ENCODE peak calls at places on chromosome 15, in seven cellular contexts. Q is NCI-H774; T is HAP-1; F is kidney glomerular epithelial cell; B is stimulated activated CD4-positive, alpha-beta T cell treated with anti-CD3 and anti-CD28 coated beads, Interleukin-4, amount 100 ng/mL, for 4 hours; S is MCF 10A; G is SW480. A is an unnamed sample.

GRCh38 chr15:69957175-69957574 is 140.5 kb downstream of the TLE3 start:
- DNase-seq in Q (no peak), T (no peak), F (no peak), B (no peak), S (no peak), G (peak), A (no peak)

GRCh38 chr15:49458145-49458544 is 35.1 kb downstream of the FGF7 start:
- DNase-seq in Q (no peak), T (no peak), F (no peak), B (no peak), S (no peak), G (no peak), A (no peak)

GRCh38 chr15:80183886-80184285 is 31.1 kb downstream of the FAH start:
- DNase-seq in Q (no peak), T (no peak), F (no peak), B (no peak), S (peak), G (no peak), A (peak)

GRCh38 chr15:76060098-76060989 is 559 bp downstream of the TMEM266 start:
- DNase-seq in Q (no peak), T (no peak), F (no peak), B (no peak), S (no peak), G (peak), A (no peak)

GRCh38 chr15:74432968-74433591 is 678 bp downstream of the SEMA7A start:
- DNase-seq in Q (no peak), T (no peak), F (no peak), B (no peak), S (no peak), G (no peak), A (no peak)

GRCh38 chr15:70650567-70650966 is 112.8 kb downstream of the UACA start:
- DNase-seq in Q (no peak), T (no peak), F (no peak), B (no peak), S (no peak), G (no peak), A (no peak)

GRCh38 chr15:77020348-77021087 is 25.6 kb downstream of the PSTPIP1 start:
- DNase-seq in Q (no peak), T (no peak), F (no peak), B (no peak), S (no peak), G (no peak), A (no peak)

GRCh38 chr15:88476635-88477038 is 9.1 kb downstream of the MRPS11 start:
- DNase-seq in Q (peak), T (peak), F (peak), B (no peak), S (peak), G (peak), A (peak)

GRCh38 chr15:64775551-64776401 is at the start of gene RBPMS2:
- DNase-seq in Q (no peak), T (peak), F (no peak), B (no peak), S (peak), G (no peak), A (no peak)

GRCh38 chr15:80455668-80456442 is 51.7 kb downstream of the ARNT2 start:
- DNase-seq in Q (peak), T (peak), F (peak), B (peak), S (peak), G (peak), A (peak)

GRCh38 chr15:51874751-51875644 is 45.5 kb downstream of the TMOD3 start:
- DNase-seq in Q (no peak), T (no peak), F (peak), B (no peak), S (peak), G (peak), A (peak)

GRCh38 chr15:50307799-50308198 is 42.3 kb upstream of the HDC start:
- DNase-seq in Q (no peak), T (no peak), F (no peak), B (no peak), S (no peak), G (no peak), A (no peak)

GRCh38 chr15:94722025-94722636 is 490.8 kb downstream of the MCTP2 start:
- DNase-seq in Q (no peak), T (no peak), F (no peak), B (no peak), S (no peak), G (no peak), A (no peak)

GRCh38 chr15:47374222-47374621 is 343.1 kb upstream of the SEMA6D start:
- DNase-seq in Q (no peak), T (no peak), F (no peak), B (no peak), S (peak), G (no peak), A (no peak)

GRCh38 chr15:80418892-80419537 is 14.8 kb downstream of the ARNT2 start:
- DNase-seq in Q (no peak), T (peak), F (peak), B (no peak), S (peak), G (peak), A (peak)

GRCh38 chr15:98853593-98854420 is 153.8 kb downstream of the PGPEP1L start:
- DNase-seq in Q (no peak), T (no peak), F (no peak), B (no peak), S (peak), G (peak), A (no peak)

GRCh38 chr15:84795186-84795585 is 22.0 kb upstream of the ALPK3 start:
- DNase-seq in Q (no peak), T (no peak), F (no peak), B (no peak), S (no peak), G (no peak), A (no peak)

GRCh38 chr15:99424131-99424571 is 141.6 kb upstream of the MEF2A start:
- DNase-seq in Q (no peak), T (no peak), F (no peak), B (no peak), S (no peak), G (no peak), A (no peak)

GRCh38 chr15:64634020-64634419 is 141.4 kb downstream of the RBPMS2 start:
- DNase-seq in Q (no peak), T (no peak), F (peak), B (no peak), S (no peak), G (peak), A (no peak)

GRCh38 chr15:40263036-40263754 is 19.7 kb downstream of the ANKRD63 start:
- DNase-seq in Q (no peak), T (no peak), F (no peak), B (no peak), S (no peak), G (no peak), A (no peak)

GRCh38 chr15:32030795-32031194 is 480 bp downstream of the CHRNA7 start:
- DNase-seq in Q (no peak), T (peak), F (no peak), B (no peak), S (no peak), G (peak), A (peak)

GRCh38 chr15:77565516-77565915 is 67.2 kb downstream of the LINGO1 start:
- DNase-seq in Q (no peak), T (no peak), F (no peak), B (no peak), S (no peak), G (no peak), A (no peak)

GRCh38 chr15:63573533-63573932 is 23.7 kb upstream of the FBXL22 start:
- DNase-seq in Q (no peak), T (no peak), F (no peak), B (no peak), S (no peak), G (no peak), A (no peak)

GRCh38 chr15:40807888-40808194 is 568 bp upstream of the DNAJC17 start:
- DNase-seq in Q (no peak), T (no peak), F (no peak), B (no peak), S (no peak), G (no peak), A (no peak)

A was measured in cerebellar cortex.